ENCODE peak calls at places on chromosomes 2 and 18, in five cellular contexts. N is bronchial epithelial cell, P is neuronal stem cell, O is EL, T is heart left ventricle. K is an unnamed sample.

GRCh38 chr2:185802926-185803325 is 64.3 kb downstream of the FSIP2 start:
- DNase-seq in N (no peak), P (no peak), O (peak), T (no peak), K (no peak)

GRCh38 chr2:37377187-37377532 is 32.7 kb downstream of the QPCT start:
- DNase-seq in N (no peak), P (no peak), O (peak), T (no peak), K (peak)

GRCh38 chr2:215002500-215002899 is 135.9 kb downstream of the ABCA12 start:
- DNase-seq in N (peak), P (peak), O (peak), T (no peak), K (peak)

GRCh38 chr18:62187543-62188378 is 706 bp downstream of the RELCH start:
- DNase-seq in N (peak), P (peak), O (peak), T (peak), K (no peak)

GRCh38 chr18:6683112-6683876 is 46.2 kb upstream of the ARHGAP28 start:
- DNase-seq in N (peak), P (no peak), O (no peak), T (no peak), K (no peak)

GRCh38 chr2:56444339-56444738 is 260.5 kb downstream of the CCDC85A start:
- DNase-seq in N (no peak), P (no peak), O (peak), T (peak), K (peak)

GRCh38 chr2:71156531-71156930 is 26.1 kb downstream of the MPHOSPH10 start:
- DNase-seq in N (no peak), P (no peak), O (peak), T (no peak), K (peak)

GRCh38 chr2:42100696-42101585 is 53.1 kb downstream of the PKDCC start:
- DNase-seq in N (no peak), P (peak), O (peak), T (peak), K (peak)

GRCh38 chr2:128282246-128282975 is 36.3 kb downstream of the HS6ST1 start:
- DNase-seq in N (no peak), P (no peak), O (no peak), T (no peak), K (no peak)

GRCh38 chr2:45533771-45534170 is 77.3 kb downstream of the SRBD1 start:
- DNase-seq in N (no peak), P (no peak), O (no peak), T (no peak), K (no peak)

GRCh38 chr2:199480966-199481365 is 23.2 kb upstream of the SATB2 start:
- DNase-seq in N (no peak), P (no peak), O (no peak), T (no peak), K (no peak)

GRCh38 chr2:135799738-135800137 is 37.2 kb downstream of the LCT start:
- DNase-seq in N (no peak), P (no peak), O (no peak), T (no peak), K (no peak)

GRCh38 chr2:45649457-45649854 is 2.0 kb upstream of the PRKCE start:
- DNase-seq in N (peak), P (no peak), O (peak), T (no peak), K (peak)

GRCh38 chr2:46227022-46227421 is 70.2 kb upstream of the EPAS1 start:
- DNase-seq in N (no peak), P (no peak), O (no peak), T (no peak), K (no peak)

GRCh38 chr2:60251247-60251646 is 302.2 kb downstream of the BCL11A start:
- DNase-seq in N (no peak), P (no peak), O (no peak), T (no peak), K (no peak)

GRCh38 chr2:86194751-86195054 is 559 bp downstream of the IMMT start:
- DNase-seq in N (no peak), P (no peak), O (no peak), T (no peak), K (no peak)

GRCh38 chr2:185695711-185696110 is 42.9 kb upstream of the FSIP2 start:
- DNase-seq in N (no peak), P (no peak), O (no peak), T (no peak), K (no peak)

GRCh38 chr2:205734436-205734835 is 52.1 kb downstream of the NRP2 start:
- DNase-seq in N (peak), P (no peak), O (peak), T (no peak), K (peak)

GRCh38 chr2:196500686-196501431 is 138.7 kb upstream of the CCDC150 start:
- DNase-seq in N (peak), P (no peak), O (peak), T (no peak), K (peak)

GRCh38 chr2:74576830-74577229 is 22.3 kb downstream of the DOK1 start:
- DNase-seq in N (no peak), P (no peak), O (peak), T (no peak), K (no peak)

GRCh38 chr18:70672581-70672980 is 383.7 kb downstream of the SOCS6 start:
- DNase-seq in N (no peak), P (no peak), O (no peak), T (no peak), K (no peak)

GRCh38 chr2:241827394-241827793 is 18.4 kb downstream of the NEU4 start:
- DNase-seq in N (no peak), P (no peak), O (no peak), T (no peak), K (no peak)

GRCh38 chr2:5330961-5331360 is 361.2 kb upstream of the SOX11 start:
- DNase-seq in N (peak), P (no peak), O (no peak), T (no peak), K (no peak)

GRCh38 chr2:240925191-240925575 is 19.0 kb downstream of the CROCC2 start:
- DNase-seq in N (no peak), P (no peak), O (no peak), T (peak), K (no peak)

GRCh38 chr2:167990062-167990461 is 257.3 kb downstream of the STK39 start:
- DNase-seq in N (no peak), P (no peak), O (no peak), T (no peak), K (no peak)

GRCh38 chr2:178258916-178259315 is 64.6 kb downstream of the OSBPL6 start:
- DNase-seq in N (peak), P (no peak), O (peak), T (no peak), K (peak)

GRCh38 chr18:77191241-77191751 is 58.4 kb upstream of the GALR1 start:
- DNase-seq in N (peak), P (no peak), O (peak), T (no peak), K (no peak)

GRCh38 chr2:135190799-135191198 is 138.7 kb downstream of the RAB3GAP1 start:
- DNase-seq in N (no peak), P (no peak), O (no peak), T (no peak), K (no peak)